ENCODE peak calls at places on chromosomes 1 and 21, in seven cellular contexts. One of them, this sample, is unnamed.

GRCh38 chr1:119968068-119968492 is 71.8 kb upstream of the ADAM30 start:
- DNase-seq in stimulated activated CD8-positive, alpha-beta memory T cell treated with anti-CD3 and anti-CD28 coated beads, Interleukin-4, amount 100 ng/mL, for 1 hour: peak
- DNase-seq in mesenchymal stem cell: peak
- DNase-seq in GM04504: no peak
- DNase-seq in mucosa of gallbladder: peak
- DNase-seq in esophagus muscularis mucosa: no peak
- DNase-seq in endodermal cell: peak
- DNase-seq in this sample: peak

GRCh38 chr21:42164064-42164789 is 54.7 kb upstream of the ABCG1 start:
- DNase-seq in stimulated activated CD8-positive, alpha-beta memory T cell treated with anti-CD3 and anti-CD28 coated beads, Interleukin-4, amount 100 ng/mL, for 1 hour: peak
- DNase-seq in mesenchymal stem cell: peak
- DNase-seq in GM04504: no peak
- DNase-seq in mucosa of gallbladder: peak
- DNase-seq in esophagus muscularis mucosa: no peak
- DNase-seq in endodermal cell: peak
- DNase-seq in this sample: peak

GRCh38 chr1:22282281-22282970 is 139.5 kb upstream of the WNT4 start:
- DNase-seq in stimulated activated CD8-positive, alpha-beta memory T cell treated with anti-CD3 and anti-CD28 coated beads, Interleukin-4, amount 100 ng/mL, for 1 hour: no peak
- DNase-seq in mesenchymal stem cell: no peak
- DNase-seq in GM04504: no peak
- DNase-seq in mucosa of gallbladder: no peak
- DNase-seq in esophagus muscularis mucosa: no peak
- DNase-seq in endodermal cell: no peak
- DNase-seq in this sample: no peak

GRCh38 chr1:172588296-172589291 is 55.6 kb downstream of the SUCO start:
- DNase-seq in stimulated activated CD8-positive, alpha-beta memory T cell treated with anti-CD3 and anti-CD28 coated beads, Interleukin-4, amount 100 ng/mL, for 1 hour: no peak
- DNase-seq in mesenchymal stem cell: peak
- DNase-seq in GM04504: peak
- DNase-seq in mucosa of gallbladder: no peak
- DNase-seq in esophagus muscularis mucosa: no peak
- DNase-seq in endodermal cell: no peak
- DNase-seq in this sample: no peak

GRCh38 chr1:17200756-17201155 is 4.2 kb upstream of the PADI1 start:
- DNase-seq in stimulated activated CD8-positive, alpha-beta memory T cell treated with anti-CD3 and anti-CD28 coated beads, Interleukin-4, amount 100 ng/mL, for 1 hour: no peak
- DNase-seq in mesenchymal stem cell: no peak
- DNase-seq in GM04504: no peak
- DNase-seq in mucosa of gallbladder: no peak
- DNase-seq in esophagus muscularis mucosa: no peak
- DNase-seq in endodermal cell: peak
- DNase-seq in this sample: no peak

GRCh38 chr1:14142397-14143095 is 442.6 kb downstream of the PRDM2 start:
- DNase-seq in stimulated activated CD8-positive, alpha-beta memory T cell treated with anti-CD3 and anti-CD28 coated beads, Interleukin-4, amount 100 ng/mL, for 1 hour: no peak
- DNase-seq in mesenchymal stem cell: no peak
- DNase-seq in GM04504: no peak
- DNase-seq in mucosa of gallbladder: no peak
- DNase-seq in esophagus muscularis mucosa: peak
- DNase-seq in endodermal cell: no peak
- DNase-seq in this sample: no peak

GRCh38 chr1:54547601-54548388 is at the start of gene ACOT11:
- DNase-seq in stimulated activated CD8-positive, alpha-beta memory T cell treated with anti-CD3 and anti-CD28 coated beads, Interleukin-4, amount 100 ng/mL, for 1 hour: no peak
- DNase-seq in mesenchymal stem cell: peak
- DNase-seq in GM04504: peak
- DNase-seq in mucosa of gallbladder: peak
- DNase-seq in esophagus muscularis mucosa: no peak
- DNase-seq in endodermal cell: no peak
- DNase-seq in this sample: no peak

GRCh38 chr1:53328490-53329182 is 766 bp upstream of the LRP8 start:
- DNase-seq in stimulated activated CD8-positive, alpha-beta memory T cell treated with anti-CD3 and anti-CD28 coated beads, Interleukin-4, amount 100 ng/mL, for 1 hour: no peak
- DNase-seq in mesenchymal stem cell: peak
- DNase-seq in GM04504: no peak
- DNase-seq in mucosa of gallbladder: no peak
- DNase-seq in esophagus muscularis mucosa: no peak
- DNase-seq in endodermal cell: peak
- DNase-seq in this sample: no peak

GRCh38 chr1:101161619-101162018 is 75.2 kb upstream of the S1PR1 start:
- DNase-seq in stimulated activated CD8-positive, alpha-beta memory T cell treated with anti-CD3 and anti-CD28 coated beads, Interleukin-4, amount 100 ng/mL, for 1 hour: no peak
- DNase-seq in mesenchymal stem cell: no peak
- DNase-seq in GM04504: no peak
- DNase-seq in mucosa of gallbladder: no peak
- DNase-seq in esophagus muscularis mucosa: no peak
- DNase-seq in endodermal cell: no peak
- DNase-seq in this sample: no peak

GRCh38 chr1:198543670-198544260 is 3.3 kb upstream of the ATP6V1G3 start:
- DNase-seq in stimulated activated CD8-positive, alpha-beta memory T cell treated with anti-CD3 and anti-CD28 coated beads, Interleukin-4, amount 100 ng/mL, for 1 hour: no peak
- DNase-seq in mesenchymal stem cell: no peak
- DNase-seq in GM04504: no peak
- DNase-seq in mucosa of gallbladder: no peak
- DNase-seq in esophagus muscularis mucosa: no peak
- DNase-seq in endodermal cell: no peak
- DNase-seq in this sample: no peak

GRCh38 chr1:247535402-247535801 is 838 bp downstream of the OR2C3 start:
- DNase-seq in stimulated activated CD8-positive, alpha-beta memory T cell treated with anti-CD3 and anti-CD28 coated beads, Interleukin-4, amount 100 ng/mL, for 1 hour: no peak
- DNase-seq in mesenchymal stem cell: no peak
- DNase-seq in GM04504: no peak
- DNase-seq in mucosa of gallbladder: no peak
- DNase-seq in esophagus muscularis mucosa: no peak
- DNase-seq in endodermal cell: no peak
- DNase-seq in this sample: no peak

GRCh38 chr1:58283380-58284338 is 262.9 kb downstream of the OMA1 start:
- DNase-seq in stimulated activated CD8-positive, alpha-beta memory T cell treated with anti-CD3 and anti-CD28 coated beads, Interleukin-4, amount 100 ng/mL, for 1 hour: no peak
- DNase-seq in mesenchymal stem cell: no peak
- DNase-seq in GM04504: no peak
- DNase-seq in mucosa of gallbladder: no peak
- DNase-seq in esophagus muscularis mucosa: no peak
- DNase-seq in endodermal cell: no peak
- DNase-seq in this sample: no peak

GRCh38 chr1:54297596-54298283 is 97.8 kb downstream of the MRPL37 start:
- DNase-seq in stimulated activated CD8-positive, alpha-beta memory T cell treated with anti-CD3 and anti-CD28 coated beads, Interleukin-4, amount 100 ng/mL, for 1 hour: no peak
- DNase-seq in mesenchymal stem cell: no peak
- DNase-seq in GM04504: no peak
- DNase-seq in mucosa of gallbladder: no peak
- DNase-seq in esophagus muscularis mucosa: no peak
- DNase-seq in endodermal cell: no peak
- DNase-seq in this sample: no peak

GRCh38 chr1:116679091-116679827 is 11.7 kb upstream of the IGSF3 start:
- DNase-seq in stimulated activated CD8-positive, alpha-beta memory T cell treated with anti-CD3 and anti-CD28 coated beads, Interleukin-4, amount 100 ng/mL, for 1 hour: no peak
- DNase-seq in mesenchymal stem cell: no peak
- DNase-seq in GM04504: no peak
- DNase-seq in mucosa of gallbladder: no peak
- DNase-seq in esophagus muscularis mucosa: no peak
- DNase-seq in endodermal cell: peak
- DNase-seq in this sample: no peak

GRCh38 chr1:233704125-233704881 is 90.4 kb downstream of the KCNK1 start:
- DNase-seq in stimulated activated CD8-positive, alpha-beta memory T cell treated with anti-CD3 and anti-CD28 coated beads, Interleukin-4, amount 100 ng/mL, for 1 hour: no peak
- DNase-seq in mesenchymal stem cell: no peak
- DNase-seq in GM04504: peak
- DNase-seq in mucosa of gallbladder: no peak
- DNase-seq in esophagus muscularis mucosa: peak
- DNase-seq in endodermal cell: no peak
- DNase-seq in this sample: no peak

GRCh38 chr1:219938706-219939105 is 10.3 kb upstream of the SLC30A10 start:
- DNase-seq in stimulated activated CD8-positive, alpha-beta memory T cell treated with anti-CD3 and anti-CD28 coated beads, Interleukin-4, amount 100 ng/mL, for 1 hour: no peak
- DNase-seq in mesenchymal stem cell: peak
- DNase-seq in GM04504: peak
- DNase-seq in mucosa of gallbladder: no peak
- DNase-seq in esophagus muscularis mucosa: no peak
- DNase-seq in endodermal cell: no peak
- DNase-seq in this sample: no peak

This sample was measured in naive thymus-derived CD8-positive, alpha-beta T cell.